ENCODE peak calls at places on chromosome 17, in seven cellular contexts. Y is psoas muscle; W is HEK293T; C is GM12864; N is posterior cingulate gyrus; J is testis; F is CD4-positive, alpha-beta memory T cell. V is an unnamed sample.

GRCh38 chr17:68906638-68907037 is 48.6 kb downstream of the ABCA8 start:
- DNase-seq in Y (no peak), W (peak), C (no peak), N (no peak), J (no peak), F (no peak), V (no peak)

GRCh38 chr17:34654871-34655270 is 75.5 kb downstream of the TMEM132E start:
- DNase-seq in Y (no peak), W (no peak), C (no peak), N (no peak), J (no peak), F (no peak), V (no peak)

GRCh38 chr17:17837966-17838962 is 1.5 kb upstream of the SREBF1 start:
- DNase-seq in Y (peak), W (no peak), C (no peak), N (no peak), J (peak), F (no peak), V (no peak)

GRCh38 chr17:61551255-61551742 is 39.7 kb downstream of the NACA2 start:
- DNase-seq in Y (no peak), W (peak), C (no peak), N (no peak), J (no peak), F (peak), V (no peak)

GRCh38 chr17:15918661-15919259 is 26.2 kb upstream of the ADORA2B start:
- DNase-seq in Y (no peak), W (no peak), C (no peak), N (no peak), J (no peak), F (no peak), V (peak)

GRCh38 chr17:58381124-58381838 is 29.3 kb upstream of the SUPT4H1 start:
- DNase-seq in Y (no peak), W (no peak), C (no peak), N (peak), J (no peak), F (no peak), V (peak)

GRCh38 chr17:70144260-70144846 is 25.0 kb upstream of the KCNJ2 start:
- DNase-seq in Y (no peak), W (no peak), C (no peak), N (no peak), J (peak), F (no peak), V (no peak)

GRCh38 chr17:37741334-37742113 is 3.3 kb downstream of the HNF1B start:
- DNase-seq in Y (no peak), W (no peak), C (no peak), N (no peak), J (no peak), F (no peak), V (no peak)

GRCh38 chr17:77366206-77366557 is 225.4 kb downstream of the SEC14L1 start:
- DNase-seq in Y (no peak), W (no peak), C (no peak), N (no peak), J (no peak), F (no peak), V (no peak)

GRCh38 chr17:62059394-62059793 is 5.7 kb downstream of the MED13 start:
- DNase-seq in Y (no peak), W (no peak), C (no peak), N (no peak), J (no peak), F (no peak), V (no peak)

GRCh38 chr17:50129303-50129945 is 536 bp downstream of the SAMD14 start:
- DNase-seq in Y (no peak), W (peak), C (no peak), N (no peak), J (no peak), F (peak), V (no peak)

GRCh38 chr17:74550602-74551001 is 4.7 kb upstream of the CD300C start:
- DNase-seq in Y (no peak), W (no peak), C (no peak), N (no peak), J (no peak), F (no peak), V (no peak)

GRCh38 chr17:19470529-19471261 is 59.7 kb downstream of the RNF112 start:
- DNase-seq in Y (peak), W (no peak), C (no peak), N (no peak), J (peak), F (no peak), V (peak)

GRCh38 chr17:81036128-81036891 is 1.4 kb downstream of the BAIAP2 start:
- DNase-seq in Y (no peak), W (no peak), C (no peak), N (no peak), J (no peak), F (no peak), V (no peak)

GRCh38 chr17:20156196-20157077 is 147.3 kb downstream of the SPECC1 start:
- DNase-seq in Y (peak), W (peak), C (no peak), N (no peak), J (peak), F (peak), V (peak)